ENCODE peak calls at places on chromosomes 1 and 21, in five cellular contexts. One of them, this sample, is unnamed.

GRCh38 chr1:205950826-205951549 is 7.7 kb upstream of the SLC26A9 start:
- DNase-seq in GM12878: no peak
- DNase-seq in HepG2: no peak
- DNase-seq in GM12891: no peak
- DNase-seq in K562: no peak
- DNase-seq in this sample: no peak

GRCh38 chr1:182617734-182618288 is 13.6 kb upstream of the RGS16 start:
- DNase-seq in GM12878: no peak
- DNase-seq in HepG2: no peak
- DNase-seq in GM12891: no peak
- DNase-seq in K562: no peak
- DNase-seq in this sample: no peak

GRCh38 chr1:180565472-180565871 is 6.7 kb downstream of the OVAAL start:
- DNase-seq in GM12878: no peak
- DNase-seq in HepG2: no peak
- DNase-seq in GM12891: no peak
- DNase-seq in K562: no peak
- DNase-seq in this sample: no peak

GRCh38 chr1:61638296-61638695 is 86.6 kb downstream of the TM2D1 start:
- DNase-seq in GM12878: no peak
- DNase-seq in HepG2: no peak
- DNase-seq in GM12891: no peak
- DNase-seq in K562: no peak
- DNase-seq in this sample: no peak

GRCh38 chr1:47438321-47439150 is 692 bp downstream of the FOXD2 start:
- DNase-seq in GM12878: no peak
- DNase-seq in HepG2: no peak
- DNase-seq in GM12891: no peak
- DNase-seq in K562: no peak
- DNase-seq in this sample: no peak

GRCh38 chr1:75305051-75305450 is 170.9 kb downstream of the LHX8 start:
- DNase-seq in GM12878: no peak
- DNase-seq in HepG2: no peak
- DNase-seq in GM12891: no peak
- DNase-seq in K562: no peak
- DNase-seq in this sample: no peak

GRCh38 chr1:111561328-111561727 is 57.9 kb upstream of the ADORA3 start:
- DNase-seq in GM12878: no peak
- DNase-seq in HepG2: no peak
- DNase-seq in GM12891: no peak
- DNase-seq in K562: no peak
- DNase-seq in this sample: no peak

GRCh38 chr1:46575300-46575699 is 23.9 kb upstream of the KNCN start:
- DNase-seq in GM12878: no peak
- DNase-seq in HepG2: no peak
- DNase-seq in GM12891: no peak
- DNase-seq in K562: no peak
- DNase-seq in this sample: no peak

GRCh38 chr1:112769611-112770010 is 54.5 kb upstream of the PPM1J start:
- DNase-seq in GM12878: no peak
- DNase-seq in HepG2: no peak
- DNase-seq in GM12891: no peak
- DNase-seq in K562: no peak
- DNase-seq in this sample: no peak

GRCh38 chr1:94851571-94851970 is 31.4 kb downstream of the SLC44A3 start:
- DNase-seq in GM12878: no peak
- DNase-seq in HepG2: no peak
- DNase-seq in GM12891: no peak
- DNase-seq in K562: no peak
- DNase-seq in this sample: no peak

GRCh38 chr1:34378968-34379729 is 202.4 kb downstream of the C1orf94 start:
- DNase-seq in GM12878: no peak
- DNase-seq in HepG2: no peak
- DNase-seq in GM12891: no peak
- DNase-seq in K562: peak; percentile 83
- DNase-seq in this sample: no peak

GRCh38 chr1:168709896-168710305 is 19.1 kb downstream of the DPT start:
- DNase-seq in GM12878: no peak
- DNase-seq in HepG2: no peak
- DNase-seq in GM12891: no peak
- DNase-seq in K562: no peak
- DNase-seq in this sample: no peak

GRCh38 chr1:7940034-7940433 is 605 bp downstream of the TNFRSF9 start:
- DNase-seq in GM12878: no peak
- DNase-seq in HepG2: no peak
- DNase-seq in GM12891: no peak
- DNase-seq in K562: no peak
- DNase-seq in this sample: no peak

GRCh38 chr1:3033795-3034100 is 12.5 kb downstream of the ACTRT2 start:
- DNase-seq in GM12878: no peak
- DNase-seq in HepG2: no peak
- DNase-seq in GM12891: no peak
- DNase-seq in K562: no peak
- DNase-seq in this sample: no peak

GRCh38 chr1:89959719-89960118 is 35.2 kb upstream of the ZNF326 start:
- DNase-seq in GM12878: no peak
- DNase-seq in HepG2: no peak
- DNase-seq in GM12891: no peak
- DNase-seq in K562: no peak
- DNase-seq in this sample: no peak

GRCh38 chr1:3508757-3509415 is 54.4 kb downstream of the ARHGEF16 start:
- DNase-seq in GM12878: no peak
- DNase-seq in HepG2: no peak
- DNase-seq in GM12891: no peak
- DNase-seq in K562: no peak
- DNase-seq in this sample: no peak

GRCh38 chr1:216310776-216311175 is 112.5 kb downstream of the USH2A start:
- DNase-seq in GM12878: no peak
- DNase-seq in HepG2: no peak
- DNase-seq in GM12891: no peak
- DNase-seq in K562: no peak
- DNase-seq in this sample: no peak

GRCh38 chr1:151985270-151985669 is 8.4 kb downstream of the S100A10 start:
- DNase-seq in GM12878: no peak
- DNase-seq in HepG2: no peak
- DNase-seq in GM12891: no peak
- DNase-seq in K562: no peak
- DNase-seq in this sample: no peak

GRCh38 chr1:62689524-62689923 is 1.3 kb upstream of the DOCK7 start:
- DNase-seq in GM12878: no peak
- DNase-seq in HepG2: peak; percentile 77
- DNase-seq in GM12891: no peak
- DNase-seq in K562: no peak
- DNase-seq in this sample: no peak

GRCh38 chr1:230268371-230269170 is 157.6 kb downstream of the PGBD5 start:
- DNase-seq in GM12878: no peak
- DNase-seq in HepG2: peak; percentile 56
- DNase-seq in GM12891: no peak
- DNase-seq in K562: peak; percentile 80
- DNase-seq in this sample: no peak

GRCh38 chr1:95146637-95147036 is 29.5 kb downstream of the TLCD4 start:
- DNase-seq in GM12878: no peak
- DNase-seq in HepG2: no peak
- DNase-seq in GM12891: no peak
- DNase-seq in K562: no peak
- DNase-seq in this sample: no peak

GRCh38 chr1:172143384-172144025 is 277.0 kb upstream of the C1orf105 start:
- DNase-seq in GM12878: no peak
- DNase-seq in HepG2: no peak
- DNase-seq in GM12891: no peak
- DNase-seq in K562: no peak
- DNase-seq in this sample: no peak

GRCh38 chr1:162856260-162856659 is 4.7 kb downstream of the CCDC190 start:
- DNase-seq in GM12878: no peak
- DNase-seq in HepG2: no peak
- DNase-seq in GM12891: no peak
- DNase-seq in K562: no peak
- DNase-seq in this sample: no peak

GRCh38 chr1:232943679-232944252 is 6.6 kb upstream of the NTPCR start:
- DNase-seq in GM12878: no peak
- DNase-seq in HepG2: no peak
- DNase-seq in GM12891: no peak
- DNase-seq in K562: no peak
- DNase-seq in this sample: no peak

GRCh38 chr1:26072305-26072704 is 4.9 kb upstream of the TRIM63 start:
- DNase-seq in GM12878: no peak
- DNase-seq in HepG2: no peak
- DNase-seq in GM12891: no peak
- DNase-seq in K562: no peak
- DNase-seq in this sample: no peak

GRCh38 chr1:6624712-6625578 is at the start of gene THAP3:
- DNase-seq in GM12878: peak; percentile 64
- DNase-seq in HepG2: peak; percentile 73
- DNase-seq in GM12891: peak; percentile 98
- DNase-seq in K562: peak; percentile 96
- DNase-seq in this sample: peak; percentile 96

GRCh38 chr21:28516996-28517592 is 475.6 kb downstream of the LTN1 start:
- DNase-seq in GM12878: peak; percentile 8
- DNase-seq in HepG2: peak; percentile 60
- DNase-seq in GM12891: peak; percentile 9
- DNase-seq in K562: peak; percentile 11
- DNase-seq in this sample: peak; percentile 9

GRCh38 chr1:242523282-242523967 is 1.1 kb downstream of the PLD5 start:
- DNase-seq in GM12878: no peak
- DNase-seq in HepG2: no peak
- DNase-seq in GM12891: no peak
- DNase-seq in K562: no peak
- DNase-seq in this sample: no peak

GRCh38 chr1:208374391-208374941 is 130.3 kb upstream of the PLXNA2 start:
- DNase-seq in GM12878: no peak
- DNase-seq in HepG2: no peak
- DNase-seq in GM12891: no peak
- DNase-seq in K562: no peak
- DNase-seq in this sample: no peak

GRCh38 chr1:198686069-198686728 is 47.4 kb downstream of the PTPRC start:
- DNase-seq in GM12878: no peak
- DNase-seq in HepG2: peak; percentile 8
- DNase-seq in GM12891: no peak
- DNase-seq in K562: no peak
- DNase-seq in this sample: no peak

GRCh38 chr1:242579528-242580235 is 55.2 kb upstream of the PLD5 start:
- DNase-seq in GM12878: no peak
- DNase-seq in HepG2: no peak
- DNase-seq in GM12891: no peak
- DNase-seq in K562: no peak
- DNase-seq in this sample: no peak

GRCh38 chr1:223770621-223771315 is 58.4 kb downstream of the CAPN2 start:
- DNase-seq in GM12878: no peak
- DNase-seq in HepG2: no peak
- DNase-seq in GM12891: no peak
- DNase-seq in K562: no peak
- DNase-seq in this sample: no peak

GRCh38 chr1:155083865-155084721 is 5.5 kb downstream of the EFNA3 start:
- DNase-seq in GM12878: no peak
- DNase-seq in HepG2: peak; percentile 44
- DNase-seq in GM12891: no peak
- DNase-seq in K562: no peak
- DNase-seq in this sample: no peak
- TF ChIP-seq TAF1 in GM12878: no peak
- TF ChIP-seq TAF1 in HepG2: no peak
- TF ChIP-seq TAF1 in GM12891: no peak
- TF ChIP-seq TAF1 in K562: no peak
- TF ChIP-seq TAF1 in this sample: no peak

GRCh38 chr1:144551543-144552424 is 40.9 kb upstream of the PPIAL4F start:
- DNase-seq in GM12878: peak; percentile 89
- DNase-seq in HepG2: peak; percentile 66
- DNase-seq in GM12891: peak; percentile 32
- DNase-seq in K562: peak; percentile 89
- DNase-seq in this sample: peak; percentile 49
- TF ChIP-seq POLR2A in GM12878: peak; percentile 88
- TF ChIP-seq POLR2A in HepG2: peak; percentile 98
- TF ChIP-seq POLR2A in GM12891: peak; percentile 99
- TF ChIP-seq POLR2A in K562: peak; percentile 100
- TF ChIP-seq POLR2A in this sample: peak; percentile 99

DNA sequence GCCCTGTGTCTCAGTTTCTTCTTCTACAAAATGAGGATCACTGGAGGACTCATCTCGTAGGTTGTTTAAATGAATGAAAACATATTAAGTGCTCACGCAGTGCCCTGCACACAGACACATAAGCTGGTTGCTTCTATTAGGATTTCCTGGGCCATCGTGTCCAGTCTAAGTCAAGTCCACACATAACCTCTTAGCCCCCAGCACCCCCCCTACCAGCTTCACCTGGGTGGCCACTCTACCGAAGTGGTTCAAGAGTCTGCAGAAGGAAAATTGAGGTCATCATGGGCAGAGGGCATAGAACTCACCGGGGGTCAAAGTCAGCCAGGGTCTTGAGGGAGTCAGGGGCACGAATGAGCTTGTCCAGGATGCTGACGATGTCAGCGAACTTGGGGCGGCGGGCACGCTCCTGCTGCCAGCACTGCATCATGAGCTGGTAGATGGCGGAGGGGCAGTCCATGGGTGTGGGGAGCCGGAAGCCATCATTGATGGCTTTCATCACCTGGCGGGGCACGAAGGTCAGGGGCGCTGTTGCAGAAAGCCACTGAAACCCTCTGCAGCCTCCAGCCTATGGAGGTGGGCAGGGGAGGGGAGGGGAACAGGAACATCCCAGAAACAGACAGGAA is 25.8 kb downstream of the EPHA2 start:
- DNase-seq in GM12878: no peak
- DNase-seq in HepG2: no peak
- DNase-seq in GM12891: no peak
- DNase-seq in K562: no peak
- DNase-seq in this sample: no peak
- TF ChIP-seq POLR2AphosphoS5 in GM12878: no peak
- TF ChIP-seq POLR2AphosphoS5 in HepG2: no peak
- TF ChIP-seq POLR2AphosphoS5 in GM12891: no peak
- TF ChIP-seq POLR2AphosphoS5 in K562: no peak
- TF ChIP-seq POLR2AphosphoS5 in this sample: no peak

DNA sequence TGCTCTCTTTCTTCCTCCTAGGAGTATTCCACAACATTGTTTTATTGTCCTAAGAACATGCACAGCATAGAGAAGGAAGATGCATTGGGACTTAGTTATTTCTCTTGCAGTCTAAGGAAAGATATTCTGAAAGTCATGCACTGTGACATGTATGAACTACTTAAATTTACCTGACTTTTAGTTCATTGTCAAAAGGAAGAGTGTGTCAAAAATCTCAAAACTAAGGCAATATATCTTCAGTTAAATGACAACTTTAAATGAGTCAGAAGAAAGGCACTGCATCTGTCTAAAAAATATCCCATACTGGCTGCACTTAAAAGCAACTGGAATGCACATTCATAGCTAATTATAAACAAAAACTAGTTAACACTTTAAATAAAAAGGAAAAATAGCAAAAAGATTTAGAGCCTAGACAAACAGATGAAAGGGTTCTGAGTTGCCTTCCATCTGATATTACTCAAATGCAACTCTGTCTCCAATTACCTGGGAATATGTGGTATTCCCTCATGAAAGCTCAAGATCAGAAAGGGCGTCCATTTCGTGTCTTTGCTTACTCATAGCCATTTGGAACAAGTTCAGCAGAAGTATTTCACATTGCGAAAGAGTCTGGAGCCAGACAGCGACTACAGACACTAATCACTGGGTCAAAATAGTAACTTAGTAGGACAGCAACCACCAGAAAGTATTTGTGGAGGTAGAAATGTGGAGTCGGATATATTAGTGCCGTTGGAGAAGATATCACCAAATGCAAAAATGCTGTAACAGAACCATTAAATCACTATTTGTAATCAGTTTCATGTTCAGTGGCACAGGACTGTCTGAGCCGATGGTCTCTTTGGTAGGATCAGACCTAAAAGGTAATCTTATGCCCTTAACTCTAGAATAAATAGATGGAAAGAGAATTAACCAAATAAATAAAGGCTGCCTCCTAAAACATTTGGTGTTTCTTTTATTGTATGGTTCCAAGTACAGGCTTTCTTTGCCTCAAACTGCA is 225.7 kb downstream of the GREM2 start:
- DNase-seq in GM12878: no peak
- DNase-seq in HepG2: no peak
- DNase-seq in GM12891: no peak
- DNase-seq in K562: no peak
- DNase-seq in this sample: no peak
- TF ChIP-seq TAF1 in GM12878: no peak
- TF ChIP-seq TAF1 in HepG2: no peak
- TF ChIP-seq TAF1 in GM12891: no peak
- TF ChIP-seq TAF1 in K562: no peak
- TF ChIP-seq TAF1 in this sample: no peak